ENCODE peak calls at places on chromosomes 12 and 14, in seven cellular contexts. L, O, R, G, Z, E and M are unnamed samples.

GRCh38 chr14:81396108-81396507 is 4.0 kb downstream of the STON2 start:
- DNase-seq in R (no peak), L (no peak), Z (peak; percentile 23), E (no peak), O (no peak), G (no peak), M (no peak)

GRCh38 chr14:87152701-87153100 is 840.3 kb downstream of the GALC start:
- DNase-seq in G (no peak), O (no peak), E (no peak), R (no peak), Z (no peak), L (no peak), M (no peak)

GRCh38 chr14:34536951-34537676 is 2.4 kb downstream of the EAPP start:
- DNase-seq in G (peak; percentile 94), Z (no peak), L (no peak), E (no peak), O (no peak), R (no peak), M (no peak)

GRCh38 chr14:22820731-22821130 is 5.5 kb upstream of the SLC7A7 start:
- DNase-seq in L (no peak), Z (no peak), E (no peak), O (no peak), G (peak; percentile 29), R (peak; percentile 77), M (no peak)

GRCh38 chr14:72124171-72124570 is 191.9 kb downstream of the RGS6 start:
- DNase-seq in E (no peak), R (no peak), L (no peak), Z (no peak), G (no peak), O (no peak), M (no peak)

GRCh38 chr12:54592316-54592715 is 3.9 kb upstream of the PPP1R1A start:
- DNase-seq in R (no peak), E (no peak), L (no peak), G (no peak), Z (peak; percentile 25), O (no peak), M (no peak)

GRCh38 chr14:22465201-22465835 is 123.7 kb downstream of the DAD1 start:
- DNase-seq in L (no peak), O (no peak), Z (peak; percentile 13), R (no peak), G (no peak), E (no peak), M (no peak)

GRCh38 chr14:54252072-54252730 is 144.6 kb upstream of the CDKN3 start:
- DNase-seq in R (peak; percentile 76), O (no peak), E (peak; percentile 79), G (peak; percentile 97), L (no peak), Z (peak; percentile 40), M (no peak)

GRCh38 chr12:6469609-6470374 is 685 bp downstream of the VAMP1 start:
- DNase-seq in E (no peak), L (no peak), Z (peak; percentile 10), G (no peak), R (no peak), O (no peak), M (no peak)

GRCh38 chr14:98498019-98498885 is 773.7 kb downstream of the BCL11B start:
- DNase-seq in O (no peak), G (no peak), L (no peak), Z (no peak), E (peak; percentile 58), R (no peak), M (no peak)

GRCh38 chr12:12088761-12089160 is 18.0 kb downstream of the BCL2L14 start:
- DNase-seq in L (no peak), R (no peak), E (no peak), O (no peak), Z (no peak), G (no peak), M (no peak)

GRCh38 chr12:34603382-34604035 is 581.2 kb downstream of the ALG10 start:
- DNase-seq in O (no peak), L (no peak), E (no peak), Z (no peak), R (no peak), G (no peak), M (no peak)

GRCh38 chr14:24215495-24216344 is at the start of gene MDP1:
- DNase-seq in E (no peak), L (peak; percentile 81), O (peak; percentile 88), G (peak; percentile 74), R (peak; percentile 85), Z (peak; percentile 87), M (no peak)

GRCh38 chr12:122886851-122887816 is 8.8 kb downstream of the VPS37B start:
- DNase-seq in O (no peak), Z (no peak), L (no peak), G (peak; percentile 86), E (no peak), R (no peak), M (peak; percentile 83)

GRCh38 chr14:104189629-104190335 is 51.4 kb downstream of the KIF26A start:
- DNase-seq in G (no peak), E (no peak), L (no peak), O (no peak), Z (no peak), R (no peak), M (no peak)

GRCh38 chr14:42110167-42110566 is 503.5 kb downstream of the LRFN5 start:
- DNase-seq in R (peak; percentile 10), E (no peak), Z (peak; percentile 74), G (peak; percentile 29), L (no peak), O (no peak), M (no peak)

GRCh38 chr14:68735836-68736235 is 57.0 kb downstream of the ZFP36L1 start:
- DNase-seq in E (no peak), Z (peak; percentile 23), G (no peak), L (no peak), O (no peak), R (no peak), M (no peak)

GRCh38 chr12:109098142-109098652 is 800 bp downstream of the UNG start:
- DNase-seq in E (no peak), Z (peak; percentile 77), G (peak; percentile 50), O (no peak), L (no peak), R (no peak), M (no peak)

GRCh38 chr12:1574863-1575254 is 19.5 kb downstream of the FBXL14 start:
- DNase-seq in R (no peak), G (no peak), O (no peak), L (no peak), Z (no peak), E (no peak), M (no peak)

GRCh38 chr14:53355581-53356112 is 202.5 kb upstream of the DDHD1 start:
- DNase-seq in L (no peak), G (peak; percentile 87), R (no peak), E (peak; percentile 36), Z (peak; percentile 60), O (no peak), M (no peak)

GRCh38 chr12:91772411-91772810 is 373.2 kb downstream of the BTG1 start:
- DNase-seq in R (no peak), E (no peak), G (peak; percentile 8), Z (no peak), L (no peak), O (no peak), M (no peak)

GRCh38 chr14:98136420-98136819 is 1135.6 kb downstream of the BCL11B start:
- DNase-seq in G (no peak), R (no peak), L (no peak), O (no peak), Z (no peak), E (no peak), M (no peak)

GRCh38 chr12:20778969-20779368 is 31.5 kb upstream of the SLCO1B3 start:
- DNase-seq in L (no peak), R (no peak), Z (no peak), G (no peak), E (no peak), O (no peak), M (no peak)

DNA sequence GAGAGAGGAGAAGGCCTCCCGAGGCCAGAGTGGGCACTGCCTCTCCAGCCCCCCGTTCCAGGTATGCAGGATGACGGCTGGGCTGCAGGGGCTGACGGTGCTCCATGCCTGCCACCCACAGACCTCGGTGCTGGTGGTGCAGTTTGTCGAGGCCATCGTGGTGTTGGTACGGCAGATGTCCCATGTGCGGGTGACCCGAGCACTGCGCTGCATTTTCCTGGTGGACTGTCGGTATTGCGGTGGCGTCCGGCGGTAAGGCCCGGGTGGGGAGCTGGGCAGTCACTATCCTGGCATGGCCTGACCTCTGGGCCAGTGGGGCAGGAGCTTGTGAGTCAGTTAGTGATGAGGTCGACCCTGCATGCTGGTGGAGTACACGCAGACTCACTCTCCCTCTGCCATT is 47.4 kb downstream of the TPCN1 start:
- DNase-seq in Z (no peak), E (no peak), O (no peak), G (no peak), R (no peak), L (no peak), M (no peak)
- H3K36me3 ChIP-seq in Z (no peaks in the 10 kb centered on the region), E (no peaks in the 10 kb centered on the region), O (peaks cover 6% of the 10 kb centered on the region), G (no peaks in the 10 kb centered on the region), R (peaks cover 2% of the 10 kb centered on the region), L (peaks cover 30% of the 10 kb centered on the region), M (no peaks in the 10 kb centered on the region)

GRCh38 chr12:77102123-77102522 is 36.8 kb upstream of the E2F7 start:
- DNase-seq in E (no peak), Z (peak; percentile 76), L (no peak), R (no peak), O (no peak), G (no peak), M (no peak)

GRCh38 chr12:77099799-77100198 is 34.4 kb upstream of the E2F7 start:
- DNase-seq in R (no peak), L (no peak), Z (no peak), O (no peak), E (no peak), G (no peak), M (no peak)

GRCh38 chr12:77102691-77103090 is 37.3 kb upstream of the E2F7 start:
- DNase-seq in R (no peak), O (no peak), E (no peak), Z (peak; percentile 75), L (no peak), G (peak; percentile 90), M (no peak)

DNA sequence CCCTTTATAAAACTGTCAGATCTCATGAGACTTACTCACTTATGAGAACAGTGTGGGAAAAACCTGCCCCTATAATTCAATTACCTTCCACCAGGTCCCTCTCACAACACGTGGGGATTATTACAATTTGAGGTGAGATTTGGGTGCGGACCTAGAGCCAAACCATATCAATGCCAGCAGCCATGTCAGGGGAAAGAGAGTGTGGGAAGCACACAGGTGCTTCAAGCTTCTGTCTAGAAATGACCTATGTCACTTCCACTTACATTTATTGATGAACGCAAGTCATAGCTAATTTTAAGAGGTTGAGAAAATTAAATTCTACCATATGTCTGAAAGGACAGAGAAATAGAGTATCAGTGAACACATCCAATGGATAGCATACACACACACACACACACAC is 32.5 kb upstream of the E2F7 start:
- DNase-seq in Z (no peak), G (no peak), L (no peak), E (no peak), R (no peak), O (no peak), M (no peak)
- H3K9me3 ChIP-seq in Z (no peaks in the 10 kb centered on the region), G (no peaks in the 10 kb centered on the region), L (no peaks in the 10 kb centered on the region), E (no peaks in the 10 kb centered on the region), R (no peaks in the 10 kb centered on the region), O (no peaks in the 10 kb centered on the region), M (no peaks in the 10 kb centered on the region)

GRCh38 chr12:119730381-119730780 is 62.4 kb downstream of the PRKAB1 start:
- DNase-seq in O (no peak), G (no peak), L (no peak), E (no peak), R (no peak), Z (no peak), M (no peak)
- H3K36me3 ChIP-seq in O (no peaks in the 10 kb centered on the region), G (peaks cover 12% of the 10 kb centered on the region), L (peaks cover 4% of the 10 kb centered on the region), E (peaks cover 18% of the 10 kb centered on the region), R (no peaks in the 10 kb centered on the region), Z (peaks cover 3% of the 10 kb centered on the region), M (no peaks in the 10 kb centered on the region)

GRCh38 chr12:83128529-83128928 is 441.8 kb downstream of the TMTC2 start:
- DNase-seq in L (no peak), Z (peak; percentile 48), E (no peak), G (no peak), O (no peak), R (no peak), M (no peak)

GRCh38 chr12:83130178-83130577 is 443.5 kb downstream of the TMTC2 start:
- DNase-seq in Z (no peak), L (no peak), O (no peak), R (no peak), G (no peak), E (no peak), M (no peak)
- H3K9me3 ChIP-seq in Z (no peaks in the 10 kb centered on the region), L (no peaks in the 10 kb centered on the region), O (no peaks in the 10 kb centered on the region), R (no peaks in the 10 kb centered on the region), G (no peaks in the 10 kb centered on the region), E (no peaks in the 10 kb centered on the region), M (no peaks in the 10 kb centered on the region)